ENCODE peak calls at places on chromosomes 6 and 20, in nine cellular contexts. One of them, this sample, is unnamed.
A peak's percentile ranks its signal among the peaks of the same experiment; 100 is the strongest.

GRCh38 chr6:137637161-137637560 is 143.0 kb upstream of the OLIG3 start:
- DNase-seq in GM12892: no peak
- DNase-seq in GM23338: no peak
- DNase-seq in esophagus muscularis mucosa: no peak
- DNase-seq in suprapubic skin: no peak
- DNase-seq in GM12891: no peak
- DNase-seq in HCT116: no peak
- DNase-seq in GM12878: no peak
- DNase-seq in stomach: no peak
- DNase-seq in this sample: no peak

GRCh38 chr20:42274977-42275376 is 656.8 kb upstream of the CHD6 start:
- DNase-seq in esophagus muscularis mucosa: peak; percentile 10
- DNase-seq in HCT116: no peak
- DNase-seq in GM23338: no peak
- DNase-seq in GM12892: no peak
- DNase-seq in stomach: no peak
- DNase-seq in GM12891: no peak
- DNase-seq in GM12878: no peak
- DNase-seq in suprapubic skin: no peak
- DNase-seq in this sample: no peak

GRCh38 chr6:167120557-167121030 is 2.3 kb upstream of the CCR6 start:
- DNase-seq in esophagus muscularis mucosa: no peak
- DNase-seq in GM23338: no peak
- DNase-seq in GM12891: no peak
- DNase-seq in suprapubic skin: no peak
- DNase-seq in GM12892: no peak
- DNase-seq in GM12878: no peak
- DNase-seq in HCT116: no peak
- DNase-seq in stomach: no peak
- DNase-seq in this sample: no peak

GRCh38 chr6:25327372-25327771 is 48.2 kb downstream of the CARMIL1 start:
- DNase-seq in GM12892: no peak
- DNase-seq in GM12891: no peak
- DNase-seq in esophagus muscularis mucosa: no peak
- DNase-seq in GM12878: no peak
- DNase-seq in HCT116: no peak
- DNase-seq in stomach: no peak
- DNase-seq in GM23338: no peak
- DNase-seq in suprapubic skin: no peak
- DNase-seq in this sample: no peak

GRCh38 chr20:10715035-10715434 is 41.2 kb upstream of the JAG1 start:
- DNase-seq in HCT116: no peak
- DNase-seq in stomach: no peak
- DNase-seq in GM23338: no peak
- DNase-seq in GM12891: no peak
- DNase-seq in GM12878: no peak
- DNase-seq in GM12892: no peak
- DNase-seq in suprapubic skin: no peak
- DNase-seq in esophagus muscularis mucosa: no peak
- DNase-seq in this sample: no peak

GRCh38 chr6:39251406-39251805 is 22.1 kb upstream of the KCNK5 start:
- DNase-seq in GM23338: no peak
- DNase-seq in suprapubic skin: no peak
- DNase-seq in stomach: no peak
- DNase-seq in GM12891: no peak
- DNase-seq in HCT116: no peak
- DNase-seq in GM12892: no peak
- DNase-seq in GM12878: no peak
- DNase-seq in esophagus muscularis mucosa: no peak
- DNase-seq in this sample: no peak

GRCh38 chr6:37690964-37691735 is 6.5 kb downstream of the MDGA1 start:
- DNase-seq in GM12892: no peak
- DNase-seq in HCT116: no peak
- DNase-seq in GM23338: no peak
- DNase-seq in stomach: no peak
- DNase-seq in GM12891: no peak
- DNase-seq in suprapubic skin: no peak
- DNase-seq in esophagus muscularis mucosa: no peak
- DNase-seq in GM12878: no peak
- DNase-seq in this sample: no peak

GRCh38 chr6:77249560-77249959 is 213.7 kb downstream of the HTR1B start:
- DNase-seq in esophagus muscularis mucosa: no peak
- DNase-seq in GM12891: no peak
- DNase-seq in GM12892: no peak
- DNase-seq in GM23338: no peak
- DNase-seq in stomach: no peak
- DNase-seq in HCT116: no peak
- DNase-seq in suprapubic skin: no peak
- DNase-seq in GM12878: no peak
- DNase-seq in this sample: no peak

GRCh38 chr6:27267865-27268444 is 20.5 kb downstream of the PRSS16 start:
- DNase-seq in HCT116: no peak
- DNase-seq in stomach: no peak
- DNase-seq in suprapubic skin: no peak
- DNase-seq in GM12892: no peak
- DNase-seq in GM12878: no peak
- DNase-seq in esophagus muscularis mucosa: no peak
- DNase-seq in GM12891: no peak
- DNase-seq in GM23338: peak; percentile 73
- DNase-seq in this sample: no peak

GRCh38 chr6:45898941-45899682 is 116.5 kb downstream of the CLIC5 start:
- DNase-seq in GM12892: no peak
- DNase-seq in GM12878: no peak
- DNase-seq in stomach: no peak
- DNase-seq in GM12891: no peak
- DNase-seq in esophagus muscularis mucosa: peak; percentile 77
- DNase-seq in HCT116: no peak
- DNase-seq in GM23338: peak; percentile 28
- DNase-seq in suprapubic skin: no peak
- DNase-seq in this sample: no peak

GRCh38 chr20:41150664-41151063 is 13.3 kb downstream of the PLCG1 start:
- DNase-seq in GM12892: no peak
- DNase-seq in stomach: no peak
- DNase-seq in GM12878: no peak
- DNase-seq in HCT116: no peak
- DNase-seq in suprapubic skin: no peak
- DNase-seq in esophagus muscularis mucosa: no peak
- DNase-seq in GM23338: no peak
- DNase-seq in GM12891: no peak
- DNase-seq in this sample: peak; percentile 78

GRCh38 chr20:18166241-18166881 is 28.7 kb downstream of the KAT14 start:
- DNase-seq in suprapubic skin: no peak
- DNase-seq in esophagus muscularis mucosa: no peak
- DNase-seq in HCT116: no peak
- DNase-seq in GM12891: no peak
- DNase-seq in stomach: no peak
- DNase-seq in GM12892: no peak
- DNase-seq in GM23338: peak; percentile 27
- DNase-seq in GM12878: no peak
- DNase-seq in this sample: no peak

GRCh38 chr6:113148576-113148975 is 708.6 kb upstream of the MARCKS start:
- DNase-seq in GM12892: no peak
- DNase-seq in suprapubic skin: no peak
- DNase-seq in GM12891: no peak
- DNase-seq in GM12878: no peak
- DNase-seq in GM23338: no peak
- DNase-seq in esophagus muscularis mucosa: no peak
- DNase-seq in HCT116: no peak
- DNase-seq in stomach: no peak
- DNase-seq in this sample: no peak

GRCh38 chr6:48826884-48827701 is 636.0 kb downstream of the MMUT start:
- DNase-seq in esophagus muscularis mucosa: no peak
- DNase-seq in GM12878: no peak
- DNase-seq in GM12891: no peak
- DNase-seq in stomach: peak; percentile 34
- DNase-seq in HCT116: peak; percentile 99
- DNase-seq in suprapubic skin: no peak
- DNase-seq in GM23338: no peak
- DNase-seq in GM12892: no peak
- DNase-seq in this sample: no peak

DNA sequence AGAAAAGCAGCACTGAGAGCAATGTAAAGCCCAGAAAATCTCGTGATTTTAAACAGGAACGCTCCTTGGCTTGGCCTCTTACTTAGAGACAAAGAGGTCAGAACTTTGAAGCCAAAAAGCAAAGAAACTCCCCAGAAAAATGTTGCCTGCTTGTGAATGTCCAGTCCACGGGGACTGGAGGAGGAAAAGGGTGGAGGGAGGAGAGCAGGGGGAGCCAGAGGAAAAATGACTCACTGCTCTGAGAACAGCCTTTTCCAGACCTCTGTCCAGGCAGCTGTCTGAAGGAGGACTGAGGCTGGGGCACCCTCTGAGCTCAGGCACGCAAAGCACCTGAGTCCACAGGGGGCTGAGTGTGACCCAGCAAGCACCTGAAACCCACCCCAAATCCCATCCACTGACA is 64.7 kb downstream of the TRAM2 start:
- DNase-seq in GM12892: no peak
- DNase-seq in suprapubic skin: no peak
- DNase-seq in GM23338: no peak
- DNase-seq in HCT116: peak; percentile 10
- DNase-seq in stomach: no peak
- DNase-seq in GM12891: no peak
- DNase-seq in esophagus muscularis mucosa: no peak
- DNase-seq in GM12878: no peak
- DNase-seq in this sample: peak; percentile 47
- TF ChIP-seq POLR2AphosphoS5 in GM12892: no peak
- TF ChIP-seq POLR2AphosphoS5 in suprapubic skin: peak; percentile 26
- TF ChIP-seq POLR2AphosphoS5 in GM23338: no peak
- TF ChIP-seq POLR2AphosphoS5 in HCT116: no peak
- TF ChIP-seq POLR2AphosphoS5 in stomach: no peak
- TF ChIP-seq POLR2AphosphoS5 in GM12891: no peak
- TF ChIP-seq POLR2AphosphoS5 in esophagus muscularis mucosa: peak; percentile 71
- TF ChIP-seq POLR2AphosphoS5 in GM12878: no peak
- TF ChIP-seq POLR2AphosphoS5 in this sample: no peak

DNA sequence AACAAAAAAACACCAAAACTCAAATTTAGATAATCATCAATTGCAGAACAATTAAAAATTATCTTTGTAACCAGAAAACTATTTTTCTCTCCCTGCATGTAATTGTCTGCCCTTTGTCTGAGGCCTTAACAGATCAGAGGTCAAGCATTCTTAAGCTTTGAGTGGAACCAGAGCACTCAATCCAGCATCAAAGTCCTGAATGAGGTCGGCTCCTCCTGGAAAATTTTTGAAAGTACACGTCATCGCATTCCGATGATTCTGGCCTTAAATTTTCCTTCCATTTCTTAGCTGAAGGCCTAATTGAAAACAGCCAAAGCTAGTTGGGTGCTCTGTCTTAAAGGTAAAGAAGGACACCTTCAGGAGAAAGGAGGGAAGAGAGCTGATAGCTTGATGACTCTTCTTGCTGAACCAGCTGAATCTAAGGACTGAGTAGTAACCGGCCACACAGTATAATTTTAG is 510.2 kb upstream of the SULF2 start:
- DNase-seq in GM12892: no peak
- DNase-seq in GM12891: no peak
- DNase-seq in GM23338: peak; percentile 90
- DNase-seq in suprapubic skin: no peak
- DNase-seq in esophagus muscularis mucosa: no peak
- DNase-seq in HCT116: peak; percentile 79
- DNase-seq in stomach: no peak
- DNase-seq in GM12878: no peak
- DNase-seq in this sample: no peak
- TF ChIP-seq POLR2AphosphoS5 in GM12892: no peak
- TF ChIP-seq POLR2AphosphoS5 in GM12891: no peak
- TF ChIP-seq POLR2AphosphoS5 in GM23338: no peak
- TF ChIP-seq POLR2AphosphoS5 in suprapubic skin: peak; percentile 50
- TF ChIP-seq POLR2AphosphoS5 in esophagus muscularis mucosa: peak; percentile 45
- TF ChIP-seq POLR2AphosphoS5 in HCT116: no peak
- TF ChIP-seq POLR2AphosphoS5 in stomach: peak; percentile 28
- TF ChIP-seq POLR2AphosphoS5 in GM12878: no peak
- TF ChIP-seq POLR2AphosphoS5 in this sample: no peak

GRCh38 chr6:98116513-98116912 is 717.9 kb upstream of the POU3F2 start:
- DNase-seq in esophagus muscularis mucosa: no peak
- DNase-seq in stomach: no peak
- DNase-seq in HCT116: no peak
- DNase-seq in GM12892: no peak
- DNase-seq in GM12891: no peak
- DNase-seq in suprapubic skin: no peak
- DNase-seq in GM12878: no peak
- DNase-seq in GM23338: no peak
- DNase-seq in this sample: no peak
- TF ChIP-seq POLR2AphosphoS5 in esophagus muscularis mucosa: no peak
- TF ChIP-seq POLR2AphosphoS5 in stomach: no peak
- TF ChIP-seq POLR2AphosphoS5 in HCT116: no peak
- TF ChIP-seq POLR2AphosphoS5 in GM12892: no peak
- TF ChIP-seq POLR2AphosphoS5 in GM12891: no peak
- TF ChIP-seq POLR2AphosphoS5 in suprapubic skin: no peak
- TF ChIP-seq POLR2AphosphoS5 in GM12878: no peak
- TF ChIP-seq POLR2AphosphoS5 in GM23338: no peak
- TF ChIP-seq POLR2AphosphoS5 in this sample: no peak

GRCh38 chr6:82978362-82978945 is 87.2 kb downstream of the UBE3D start:
- DNase-seq in GM12892: no peak
- DNase-seq in suprapubic skin: no peak
- DNase-seq in HCT116: no peak
- DNase-seq in stomach: no peak
- DNase-seq in GM23338: no peak
- DNase-seq in GM12878: no peak
- DNase-seq in esophagus muscularis mucosa: no peak
- DNase-seq in GM12891: no peak
- DNase-seq in this sample: no peak
- TF ChIP-seq POLR2AphosphoS5 in GM12892: no peak
- TF ChIP-seq POLR2AphosphoS5 in suprapubic skin: no peak
- TF ChIP-seq POLR2AphosphoS5 in HCT116: no peak
- TF ChIP-seq POLR2AphosphoS5 in stomach: no peak
- TF ChIP-seq POLR2AphosphoS5 in GM23338: no peak
- TF ChIP-seq POLR2AphosphoS5 in GM12878: no peak
- TF ChIP-seq POLR2AphosphoS5 in esophagus muscularis mucosa: no peak
- TF ChIP-seq POLR2AphosphoS5 in GM12891: no peak
- TF ChIP-seq POLR2AphosphoS5 in this sample: no peak

GRCh38 chr6:81049425-81050042 is 702.9 kb downstream of the TENT5A start:
- DNase-seq in suprapubic skin: no peak
- DNase-seq in HCT116: no peak
- DNase-seq in GM12878: no peak
- DNase-seq in stomach: no peak
- DNase-seq in GM12891: no peak
- DNase-seq in GM12892: no peak
- DNase-seq in GM23338: no peak
- DNase-seq in esophagus muscularis mucosa: no peak
- DNase-seq in this sample: no peak

GRCh38 chr6:81051952-81052351 is 700.5 kb downstream of the TENT5A start:
- DNase-seq in GM12891: no peak
- DNase-seq in suprapubic skin: no peak
- DNase-seq in HCT116: no peak
- DNase-seq in GM12892: no peak
- DNase-seq in GM23338: peak; percentile 40
- DNase-seq in stomach: no peak
- DNase-seq in GM12878: no peak
- DNase-seq in esophagus muscularis mucosa: no peak
- DNase-seq in this sample: no peak

GRCh38 chr6:81054011-81054410 is 698.5 kb downstream of the TENT5A start:
- DNase-seq in GM12891: no peak
- DNase-seq in esophagus muscularis mucosa: no peak
- DNase-seq in suprapubic skin: no peak
- DNase-seq in stomach: no peak
- DNase-seq in GM12878: no peak
- DNase-seq in GM12892: no peak
- DNase-seq in HCT116: no peak
- DNase-seq in GM23338: no peak
- DNase-seq in this sample: no peak
- TF ChIP-seq POLR2AphosphoS5 in GM12891: no peak
- TF ChIP-seq POLR2AphosphoS5 in esophagus muscularis mucosa: no peak
- TF ChIP-seq POLR2AphosphoS5 in suprapubic skin: no peak
- TF ChIP-seq POLR2AphosphoS5 in stomach: no peak
- TF ChIP-seq POLR2AphosphoS5 in GM12878: no peak
- TF ChIP-seq POLR2AphosphoS5 in GM12892: no peak
- TF ChIP-seq POLR2AphosphoS5 in HCT116: no peak
- TF ChIP-seq POLR2AphosphoS5 in GM23338: no peak
- TF ChIP-seq POLR2AphosphoS5 in this sample: no peak

This sample was measured in K562.